ENCODE peak calls at places on chromosomes 6 and 20, in ten cellular contexts. X is KBM-7; C is brain microvascular endothelial cell; W is midbrain; A is GM03348; Z is neural crest cell; P is GM04504; F is stimulated activated CD4-positive, alpha-beta T cell treated with anti-CD3 and anti-CD28 coated beads, Interleukin-12 subunit alpha, Interleukin-12 subunit beta, amount 100 ng/mL, for 48 hours; K is DMS 273 treated with DMSO at 0.1 percent for 48 hours; D is naive thymus-derived CD8-positive, alpha-beta T cell. H is an unnamed sample.

GRCh38 chr6:87661016-87661415 is 41.0 kb downstream of the AKIRIN2 start:
- DNase-seq in X (no peak), C (no peak), W (no peak), A (peak), Z (no peak), P (peak), F (no peak), K (no peak), D (no peak), H (no peak)

GRCh38 chr20:58826271-58826670 is 24.4 kb downstream of the GNAS-AS1 start:
- DNase-seq in X (no peak), C (no peak), W (no peak), A (no peak), Z (no peak), P (no peak), F (no peak), K (no peak), D (no peak), H (no peak)

GRCh38 chr20:39700527-39700926 is 738.4 kb downstream of the DHX35 start:
- DNase-seq in X (peak), C (no peak), W (no peak), A (no peak), Z (no peak), P (no peak), F (no peak), K (no peak), D (no peak), H (no peak)

GRCh38 chr6:16333580-16333979 is 95.2 kb downstream of the GMPR start:
- DNase-seq in X (no peak), C (no peak), W (no peak), A (peak), Z (no peak), P (no peak), F (no peak), K (no peak), D (no peak), H (no peak)

GRCh38 chr6:143536461-143536865 is 24.9 kb upstream of the FUCA2 start:
- DNase-seq in X (peak), C (no peak), W (no peak), A (no peak), Z (peak), P (no peak), F (peak), K (no peak), D (peak), H (no peak)

GRCh38 chr6:153048631-153049030 is 46.1 kb upstream of the MTRF1L start:
- DNase-seq in X (no peak), C (no peak), W (no peak), A (no peak), Z (no peak), P (no peak), F (no peak), K (no peak), D (no peak), H (no peak)

GRCh38 chr6:166660157-166660686 is 33.2 kb upstream of the RPS6KA2 start:
- DNase-seq in X (no peak), C (no peak), W (no peak), A (no peak), Z (no peak), P (no peak), F (no peak), K (no peak), D (no peak), H (no peak)

GRCh38 chr6:118012944-118013343 is 105.9 kb downstream of the SLC35F1 start:
- DNase-seq in X (no peak), C (no peak), W (peak), A (no peak), Z (peak), P (no peak), F (no peak), K (no peak), D (no peak), H (no peak)

GRCh38 chr6:1094306-1094705 is 217.6 kb upstream of the FOXQ1 start:
- DNase-seq in X (no peak), C (no peak), W (no peak), A (peak), Z (no peak), P (no peak), F (no peak), K (no peak), D (no peak), H (peak)

GRCh38 chr20:38554986-38555385 is 26.0 kb upstream of the ADIG start:
- DNase-seq in X (no peak), C (no peak), W (no peak), A (no peak), Z (no peak), P (no peak), F (no peak), K (no peak), D (no peak), H (no peak)

H was measured in HS-27A.